ENCODE peak calls at places on chromosomes 6 and 20, in five cellular contexts. V is breast epithelium, Q is A549, R is testis, J is HCT116. K is an unnamed sample.

GRCh38 chr6:169452117-169452868 is 198.6 kb upstream of the THBS2 start:
- DNase-seq in V (peak; percentile 84), Q (no peak), R (peak; percentile 83), J (peak; percentile 45), K (no peak)

GRCh38 chr6:145077382-145077781 is 657.9 kb downstream of the EPM2A start:
- DNase-seq in V (no peak), Q (no peak), R (no peak), J (no peak), K (no peak)

GRCh38 chr6:44078795-44079671 is 48.2 kb downstream of the MRPL14 start:
- DNase-seq in V (no peak), Q (peak; percentile 65), R (peak; percentile 80), J (peak; percentile 60), K (peak; percentile 53)

GRCh38 chr6:40160826-40161225 is 226.6 kb upstream of the MOCS1 start:
- DNase-seq in V (no peak), Q (no peak), R (no peak), J (no peak), K (no peak)

GRCh38 chr20:61394088-61394822 is 142.2 kb downstream of the CDH4 start:
- DNase-seq in V (no peak), Q (no peak), R (no peak), J (no peak), K (no peak)

GRCh38 chr6:94862116-94862515 is 715.2 kb upstream of the MANEA start:
- DNase-seq in V (no peak), Q (no peak), R (no peak), J (no peak), K (no peak)

GRCh38 chr20:40148886-40149285 is 540.1 kb downstream of the MAFB start:
- DNase-seq in V (no peak), Q (no peak), R (no peak), J (no peak), K (no peak)

GRCh38 chr20:19249515-19249914 is 37.1 kb downstream of the SLC24A3 start:
- DNase-seq in V (no peak), Q (no peak), R (no peak), J (no peak), K (no peak)

GRCh38 chr6:169177516-169178196 is 76.0 kb downstream of the THBS2 start:
- DNase-seq in V (no peak), Q (no peak), R (no peak), J (no peak), K (no peak)

GRCh38 chr6:61809004-61809595 is 476.9 kb downstream of the KHDRBS2 start:
- DNase-seq in V (no peak), Q (peak; percentile 0), R (no peak), J (no peak), K (no peak)

GRCh38 chr6:160078883-160079685 is 42.5 kb upstream of the SLC22A1 start:
- DNase-seq in V (no peak), Q (no peak), R (no peak), J (no peak), K (no peak)

GRCh38 chr6:139577124-139577800 is 202.8 kb upstream of the CITED2 start:
- DNase-seq in V (no peak), Q (no peak), R (no peak), J (no peak), K (no peak)

GRCh38 chr6:142551145-142551811 is 249.5 kb downstream of the ADGRG6 start:
- DNase-seq in V (peak; percentile 40), Q (no peak), R (no peak), J (peak; percentile 37), K (no peak)

GRCh38 chr6:32529697-32530429 is at the start of gene HLA-DRB5:
- DNase-seq in V (no peak), Q (no peak), R (peak; percentile 12), J (peak; percentile 1), K (no peak)

GRCh38 chr20:47061549-47061948 is 166.9 kb downstream of the EYA2 start:
- DNase-seq in V (no peak), Q (no peak), R (no peak), J (no peak), K (no peak)

GRCh38 chr6:106134906-106135634 is 48.9 kb downstream of the PRDM1 start:
- DNase-seq in V (no peak), Q (peak; percentile 27), R (no peak), J (peak; percentile 56), K (no peak)

GRCh38 chr6:12806811-12807210 is 90.2 kb downstream of the PHACTR1 start:
- DNase-seq in V (no peak), Q (no peak), R (no peak), J (no peak), K (no peak)

GRCh38 chr20:6471110-6471647 is 296.3 kb upstream of the BMP2 start:
- DNase-seq in V (no peak), Q (no peak), R (no peak), J (no peak), K (no peak)

GRCh38 chr6:67265996-67266768 is 1368.9 kb upstream of the ADGRB3 start:
- DNase-seq in V (no peak), Q (no peak), R (no peak), J (no peak), K (no peak)

GRCh38 chr6:11258260-11259237 is 26.1 kb upstream of the NEDD9 start:
- DNase-seq in V (no peak), Q (no peak), R (no peak), J (no peak), K (no peak)

GRCh38 chr6:128557086-128557485 is 36.7 kb upstream of the PTPRK start:
- DNase-seq in V (no peak), Q (no peak), R (no peak), J (no peak), K (no peak)

GRCh38 chr20:58446938-58447265 is 57.9 kb downstream of the VAPB start:
- DNase-seq in V (no peak), Q (no peak), R (no peak), J (no peak), K (no peak)

GRCh38 chr20:8589956-8590355 is 457.9 kb downstream of the PLCB1 start:
- DNase-seq in V (no peak), Q (no peak), R (no peak), J (no peak), K (no peak)

GRCh38 chr20:24682496-24683090 is 213.2 kb downstream of the SYNDIG1 start:
- DNase-seq in V (no peak), Q (no peak), R (no peak), J (no peak), K (no peak)

GRCh38 chr20:63533871-63534393 is 3.2 kb downstream of the PTK6 start:
- DNase-seq in V (no peak), Q (no peak), R (no peak), J (no peak), K (no peak)

GRCh38 chr6:2663123-2663522 is 87.6 kb downstream of the MYLK4 start:
- DNase-seq in V (no peak), Q (no peak), R (no peak), J (no peak), K (no peak)

GRCh38 chr20:56788041-56788670 is 159.1 kb downstream of the TFAP2C start:
- DNase-seq in V (peak; percentile 75), Q (peak; percentile 86), R (no peak), J (peak; percentile 92), K (no peak)

GRCh38 chr6:152635949-152636674 is 1.1 kb downstream of the SYNE1 start:
- DNase-seq in V (no peak), Q (no peak), R (peak; percentile 64), J (no peak), K (no peak)

GRCh38 chr20:35856866-35857265 is 85.1 kb downstream of the PHF20 start:
- DNase-seq in V (no peak), Q (no peak), R (no peak), J (no peak), K (no peak)

DNA sequence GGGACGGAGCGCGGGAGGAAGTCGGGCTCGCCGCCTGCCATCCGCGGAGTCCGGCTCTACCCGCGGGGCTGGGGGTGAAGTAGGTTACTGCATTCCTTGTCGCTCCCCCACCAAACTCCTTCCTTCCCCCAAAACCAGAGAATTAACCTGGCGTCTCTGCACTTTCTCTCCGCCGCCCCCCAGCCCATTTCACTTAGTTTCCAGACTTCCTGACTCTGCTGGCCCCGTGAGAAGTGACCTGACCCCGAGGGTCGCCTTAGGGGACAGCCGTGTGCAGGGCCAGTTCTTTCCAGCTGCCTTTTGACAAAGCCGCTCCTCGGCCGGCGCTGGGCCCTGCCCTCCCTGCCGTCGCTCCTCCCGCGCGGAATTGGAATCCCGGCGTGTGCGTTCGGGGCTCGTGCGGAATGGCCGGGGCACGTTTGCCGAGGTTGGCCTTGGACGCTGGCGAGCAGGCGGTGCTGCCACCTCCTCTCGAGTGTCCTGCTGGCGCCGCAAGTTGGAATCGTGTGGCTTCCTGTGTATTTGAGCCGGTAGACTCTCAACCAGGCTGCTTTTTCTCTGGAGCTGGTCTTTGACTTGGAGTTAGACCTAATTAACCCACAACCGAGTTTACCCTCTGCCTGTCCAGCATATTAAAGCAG is 650 bp downstream of the DCBLD1 start:
- DNase-seq in V (peak; percentile 27), Q (no peak), R (peak; percentile 58), J (no peak), K (no peak)
- TF ChIP-seq POLR2A in V (no peak), Q (no peak), R (no peak), J (no peak), K (no peak)

DNA sequence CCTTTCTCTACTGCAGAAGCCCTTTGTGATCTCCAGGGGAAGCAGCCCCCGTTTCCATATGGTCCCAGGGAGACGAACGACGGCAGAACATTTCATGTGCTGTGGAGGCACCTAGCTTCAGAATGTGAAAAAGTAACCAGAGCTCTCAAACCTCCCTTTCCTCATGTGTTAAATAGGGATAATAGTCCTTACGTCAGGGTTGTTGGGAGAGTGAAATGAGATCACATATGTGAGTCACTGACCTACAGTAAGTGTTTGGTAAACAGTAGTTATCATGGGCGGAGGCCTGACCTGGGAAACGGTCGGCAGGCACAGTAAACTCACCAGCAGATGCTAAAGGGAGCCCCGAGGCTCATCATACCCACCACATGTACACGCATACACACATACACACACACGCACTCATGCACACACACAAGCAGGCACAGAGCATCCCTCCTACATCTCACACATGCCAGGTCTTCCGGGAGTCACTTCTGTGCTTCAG is 89.7 kb downstream of the LY86 start:
- DNase-seq in V (no peak), Q (peak; percentile 32), R (no peak), J (no peak), K (no peak)
- TF ChIP-seq POLR2A in V (no peak), Q (no peak), R (no peak), J (no peak), K (no peak)

DNA sequence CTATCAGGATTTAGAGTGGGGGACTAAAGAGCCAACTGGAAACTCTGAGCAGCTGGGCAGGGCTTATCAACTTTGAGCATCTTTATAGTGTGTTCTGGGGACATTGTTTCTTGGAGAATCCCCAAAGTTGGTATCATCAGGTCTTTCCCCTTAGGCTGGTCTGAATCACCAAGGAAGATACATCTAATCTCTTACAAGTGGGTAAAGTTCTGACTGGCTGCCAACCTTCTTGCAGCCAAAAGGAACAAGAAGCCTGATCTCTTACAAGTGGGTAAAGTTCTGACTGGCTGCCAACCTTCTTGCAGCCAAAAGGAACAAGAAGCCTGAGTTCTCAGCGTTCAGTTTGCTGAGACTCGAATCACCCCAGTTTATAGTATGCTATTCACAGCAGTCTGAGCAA is 1.6 kb upstream of the MED23 start:
- DNase-seq in V (no peak), Q (no peak), R (peak; percentile 81), J (no peak), K (no peak)
- TF ChIP-seq POLR2A in V (no peak), Q (no peak), R (no peak), J (no peak), K (no peak)

DNA sequence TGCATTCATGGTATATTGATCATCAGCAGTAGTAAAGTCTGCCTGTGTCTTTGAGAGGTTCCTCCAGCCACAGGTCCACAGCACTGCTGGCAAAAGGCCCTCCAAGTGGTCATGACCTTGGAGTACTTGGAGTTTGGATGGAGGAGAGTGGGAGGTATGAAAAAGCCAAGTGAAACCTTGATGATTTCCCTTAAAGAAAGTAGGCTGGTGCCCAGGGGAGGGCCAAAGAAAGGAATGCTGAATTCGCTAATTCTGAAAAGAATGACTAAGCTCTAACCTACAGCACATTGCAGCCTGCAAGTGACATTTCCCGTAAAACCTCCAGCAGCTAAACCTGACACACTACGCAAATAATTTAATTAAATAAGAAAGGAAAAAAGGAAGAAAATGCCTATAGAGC is 223.4 kb upstream of the TAB2 start:
- DNase-seq in V (no peak), Q (no peak), R (no peak), J (no peak), K (no peak)
- TF ChIP-seq POLR2A in V (no peak), Q (no peak), R (no peak), J (no peak), K (no peak)